ENCODE peak calls at places on chromosomes 4 and X, in five cellular contexts. L, T, R, A and D are unnamed samples.

GRCh38 chr4:40448875-40449274 is 113.7 kb downstream of the CHRNA9 start:
- DNase-seq in L (no peak), R (no peak), T (peak), A (no peak), D (no peak)

GRCh38 chr4:17327587-17327986 is 184.3 kb downstream of the QDPR start:
- DNase-seq in R (no peak), T (no peak), L (no peak), A (no peak), D (no peak)

GRCh38 chr4:156962551-156962974 is 9.0 kb downstream of the PDGFC start:
- DNase-seq in T (no peak), A (no peak), L (no peak), R (no peak), D (no peak)

GRCh38 chr4:3257691-3258482 is 8.9 kb downstream of the MSANTD1 start:
- DNase-seq in R (no peak), L (no peak), A (no peak), T (no peak), D (no peak)

GRCh38 chrX:153353416-153353815 is 19.5 kb downstream of the ZNF275 start:
- DNase-seq in T (no peak), L (no peak), A (no peak), R (no peak), D (no peak)

GRCh38 chr4:119510750-119511149 is 117.9 kb downstream of the PDE5A start:
- DNase-seq in A (no peak), L (no peak), T (no peak), R (no peak), D (no peak)

GRCh38 chr4:2768124-2768523 is 12.0 kb upstream of the TNIP2 start:
- DNase-seq in A (no peak), T (no peak), L (no peak), R (no peak), D (no peak)

GRCh38 chr4:188025476-188025875 is 29.9 kb downstream of the ZFP42 start:
- DNase-seq in L (peak), R (no peak), T (no peak), A (no peak), D (no peak)

GRCh38 chr4:7987148-7987989 is 47.7 kb upstream of the AFAP1 start:
- DNase-seq in L (peak), A (peak), R (no peak), T (peak), D (no peak)

GRCh38 chrX:80489166-80489565 is 68.9 kb downstream of the TENT5D start:
- DNase-seq in R (no peak), L (no peak), T (no peak), A (no peak), D (no peak)

GRCh38 chr4:52005610-52006273 is 14.4 kb downstream of the LRRC66 start:
- DNase-seq in A (no peak), T (no peak), R (no peak), L (no peak), D (no peak)

GRCh38 chr4:153233761-153234371 is 29.6 kb downstream of the TRIM2 start:
- DNase-seq in A (no peak), L (no peak), T (peak), R (no peak), D (no peak)

GRCh38 chr4:154503598-154503997 is 12.0 kb upstream of the DCHS2 start:
- DNase-seq in T (peak), A (no peak), R (no peak), L (peak), D (no peak)

GRCh38 chr4:118284169-118284568 is 68.6 kb downstream of the PRSS12 start:
- DNase-seq in A (no peak), R (no peak), L (no peak), T (no peak), D (no peak)

GRCh38 chr4:100895572-100896197 is 377.9 kb upstream of the EMCN start:
- DNase-seq in T (no peak), A (no peak), L (no peak), R (no peak), D (no peak)

GRCh38 chrX:38112566-38112965 is 106.2 kb downstream of the SYTL5 start:
- DNase-seq in L (peak), T (no peak), A (no peak), R (no peak), D (no peak)

GRCh38 chrX:39759526-39760224 is 338.1 kb downstream of the BCOR start:
- DNase-seq in R (no peak), T (peak), A (no peak), L (peak), D (no peak)

GRCh38 chr4:75598390-75598789 is 31.9 kb downstream of the CDKL2 start:
- DNase-seq in R (no peak), A (no peak), L (no peak), T (no peak), D (no peak)

GRCh38 chr4:53150631-53151488 is 215.0 kb downstream of the SCFD2 start:
- DNase-seq in R (no peak), L (no peak), A (no peak), T (no peak), D (no peak)

GRCh38 chr4:173436149-173436579 is 37.2 kb upstream of the SCRG1 start:
- DNase-seq in T (no peak), L (peak), R (no peak), A (no peak), D (no peak)

GRCh38 chr4:79597266-79597665 is 189.2 kb upstream of the GK2 start:
- DNase-seq in R (no peak), T (no peak), A (no peak), L (no peak), D (no peak)